ENCODE peak calls at places on chromosomes 5 and 9, in seven cellular contexts. H, J, G, L, E, Y and W are unnamed samples. For H3K9me3 and H3K4me1, the result is how much of the 10 kb centered on the place peaks cover.

GRCh38 chr5:77015938-77016569 is 14.2 kb upstream of the AGGF1 start:
- ATAC-seq in H (peak), J (peak), G (peak), L (no peak), E (no peak), Y (no peak), W (no peak)

GRCh38 chr5:135993894-135994514 is 34.8 kb upstream of the TGFBI start:
- ATAC-seq in H (no peak), J (no peak), G (peak), L (peak), E (no peak), Y (no peak), W (peak)

GRCh38 chr5:82404382-82404945 is 126.3 kb upstream of the RPS23 start:
- ATAC-seq in H (no peak), J (no peak), G (no peak), L (no peak), E (no peak), Y (no peak), W (no peak)

GRCh38 chr5:18314192-18314778 is 680.0 kb downstream of the TAF11L14 start:
- ATAC-seq in H (no peak), J (no peak), G (no peak), L (no peak), E (no peak), Y (no peak), W (no peak)

GRCh38 chr9:25207402-25207801 is 470.8 kb downstream of the TUSC1 start:
- ATAC-seq in H (no peak), J (no peak), G (peak), L (no peak), E (no peak), Y (peak), W (peak)

GRCh38 chr9:113409883-113410206 is 630 bp downstream of the POLE3 start:
- ATAC-seq in H (no peak), J (no peak), G (no peak), L (no peak), E (peak), Y (no peak), W (no peak)

GRCh38 chr9:71761938-71762353 is 6.4 kb downstream of the CEMIP2 start:
- ATAC-seq in H (no peak), J (peak), G (peak), L (no peak), E (no peak), Y (no peak), W (no peak)

GRCh38 chr9:87213948-87214347 is 266.6 kb upstream of the GAS1 start:
- ATAC-seq in H (no peak), J (no peak), G (no peak), L (no peak), E (no peak), Y (no peak), W (no peak)

GRCh38 chr9:4197548-4197947 is 102.3 kb downstream of the GLIS3 start:
- ATAC-seq in H (no peak), J (peak), G (no peak), L (no peak), E (no peak), Y (no peak), W (peak)

GRCh38 chr5:83931969-83932368 is 211.3 kb upstream of the HAPLN1 start:
- ATAC-seq in H (no peak), J (peak), G (no peak), L (no peak), E (no peak), Y (no peak), W (no peak)

GRCh38 chr9:122948313-122948712 is 7.5 kb downstream of the RABGAP1 start:
- ATAC-seq in H (no peak), J (no peak), G (no peak), L (no peak), E (no peak), Y (no peak), W (no peak)

GRCh38 chr5:113807384-113808053 is 294.0 kb downstream of the YTHDC2 start:
- ATAC-seq in H (peak), J (peak), G (no peak), L (peak), E (no peak), Y (no peak), W (peak)

GRCh38 chr5:170413897-170414296 is 24.7 kb upstream of the KCNMB1 start:
- ATAC-seq in H (no peak), J (no peak), G (no peak), L (no peak), E (no peak), Y (no peak), W (no peak)

GRCh38 chr5:7983433-7983832 is 114.5 kb downstream of the MTRR start:
- ATAC-seq in H (no peak), J (peak), G (no peak), L (peak), E (peak), Y (no peak), W (peak)

GRCh38 chr5:158390556-158390955 is 531.6 kb upstream of the CLINT1 start:
- ATAC-seq in H (peak), J (no peak), G (no peak), L (no peak), E (no peak), Y (no peak), W (no peak)

GRCh38 chr5:27748847-27749246 is 710.5 kb upstream of the CDH9 start:
- ATAC-seq in H (no peak), J (no peak), G (no peak), L (no peak), E (no peak), Y (no peak), W (no peak)

GRCh38 chr5:151739939-151740335 is 18.5 kb downstream of the ATOX1 start:
- ATAC-seq in H (peak), J (peak), G (peak), L (no peak), E (no peak), Y (peak), W (peak)

GRCh38 chr5:172648008-172648359 is 6.9 kb downstream of the NEURL1B start:
- ATAC-seq in H (no peak), J (peak), G (peak), L (no peak), E (no peak), Y (no peak), W (no peak)

GRCh38 chr9:105299190-105299854 is 54.9 kb downstream of the SLC44A1 start:
- ATAC-seq in H (peak), J (peak), G (peak), L (peak), E (no peak), Y (peak), W (no peak)

GRCh38 chr9:83625120-83625710 is 2.3 kb downstream of the IDNK start:
- ATAC-seq in H (no peak), J (no peak), G (no peak), L (no peak), E (no peak), Y (no peak), W (no peak)

GRCh38 chr9:135683401-135684034 is 15.8 kb downstream of the SOHLH1 start:
- ATAC-seq in H (no peak), J (no peak), G (no peak), L (no peak), E (no peak), Y (no peak), W (no peak)

GRCh38 chr9:17003576-17004240 is 131.1 kb upstream of the CNTLN start:
- ATAC-seq in H (no peak), J (no peak), G (no peak), L (no peak), E (no peak), Y (no peak), W (no peak)

GRCh38 chr9:30978000-30978399 is 1406.4 kb upstream of the ACO1 start:
- ATAC-seq in H (no peak), J (no peak), G (no peak), L (no peak), E (no peak), Y (no peak), W (no peak)

GRCh38 chr9:21434202-21435014 is 5.8 kb upstream of the IFNA1 start:
- ATAC-seq in H (no peak), J (no peak), G (peak), L (no peak), E (peak), Y (no peak), W (no peak)

GRCh38 chr9:130214921-130215320 is 42.7 kb downstream of the NCS1 start:
- ATAC-seq in H (no peak), J (no peak), G (no peak), L (no peak), E (no peak), Y (no peak), W (no peak)

DNA sequence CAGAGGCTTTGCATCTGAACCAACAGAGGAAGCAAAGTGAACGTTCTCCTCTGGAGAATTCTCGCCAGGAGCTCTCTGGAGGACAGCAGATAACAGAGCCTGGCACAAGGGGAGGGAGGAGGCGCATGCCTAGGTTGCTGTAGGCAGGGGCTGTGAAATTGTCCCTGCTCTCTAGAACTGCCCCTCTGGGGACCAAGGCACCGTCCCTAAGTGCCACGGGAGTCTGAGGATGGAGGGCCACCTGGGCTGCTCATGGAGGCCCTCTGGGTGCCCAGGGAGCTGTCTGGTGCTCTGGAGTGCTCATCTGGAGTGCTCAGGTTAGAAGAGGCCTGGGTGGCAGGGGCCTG is 77.6 kb downstream of the CACNA1B start:
- ATAC-seq in H (no peak), J (no peak), G (no peak), L (no peak), E (no peak), Y (no peak), W (no peak)
- H3K9me3 ChIP-seq in H (under half), J (under half), G (under half), L (under half), E (under half), Y (under half), W (under half)

GRCh38 chr9:92467511-92467910 is 14.8 kb downstream of the ASPN start:
- ATAC-seq in H (no peak), J (no peak), G (no peak), L (no peak), E (no peak), Y (no peak), W (no peak)

GRCh38 chr9:92463989-92464388 is 18.3 kb downstream of the ASPN start:
- ATAC-seq in H (peak), J (no peak), G (peak), L (peak), E (no peak), Y (peak), W (peak)

GRCh38 chr9:92468206-92468605 is 14.1 kb downstream of the ASPN start:
- ATAC-seq in H (no peak), J (no peak), G (no peak), L (no peak), E (no peak), Y (no peak), W (no peak)

GRCh38 chr9:92463387-92463786 is 18.9 kb downstream of the ASPN start:
- ATAC-seq in H (no peak), J (no peak), G (no peak), L (no peak), E (no peak), Y (no peak), W (no peak)

DNA sequence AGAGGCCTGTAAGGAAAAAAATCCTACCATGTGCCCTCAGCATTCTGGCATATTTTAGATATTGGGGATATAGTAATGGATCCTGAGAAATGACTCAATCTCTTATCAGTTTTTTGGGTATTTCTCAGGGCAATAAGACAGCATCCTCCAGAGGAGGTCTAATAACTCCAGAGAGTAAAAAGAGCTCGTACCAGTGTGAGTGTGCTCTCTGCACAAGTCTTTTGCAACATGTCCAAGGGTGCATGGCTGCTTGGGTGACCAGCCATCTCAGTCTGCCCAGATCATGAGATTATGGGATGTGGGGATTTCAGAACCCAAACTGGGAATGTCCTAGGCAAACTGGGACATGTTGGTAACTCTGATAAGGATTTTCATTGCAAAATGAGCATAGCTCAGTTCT is 15.3 kb downstream of the ASPN start:
- ATAC-seq in H (no peak), J (no peak), G (no peak), L (no peak), E (no peak), Y (no peak), W (no peak)
- H3K4me1 ChIP-seq in H (under half), J (under half), G (under half), L (under half), E (under half), Y (under half), W (under half)

DNA sequence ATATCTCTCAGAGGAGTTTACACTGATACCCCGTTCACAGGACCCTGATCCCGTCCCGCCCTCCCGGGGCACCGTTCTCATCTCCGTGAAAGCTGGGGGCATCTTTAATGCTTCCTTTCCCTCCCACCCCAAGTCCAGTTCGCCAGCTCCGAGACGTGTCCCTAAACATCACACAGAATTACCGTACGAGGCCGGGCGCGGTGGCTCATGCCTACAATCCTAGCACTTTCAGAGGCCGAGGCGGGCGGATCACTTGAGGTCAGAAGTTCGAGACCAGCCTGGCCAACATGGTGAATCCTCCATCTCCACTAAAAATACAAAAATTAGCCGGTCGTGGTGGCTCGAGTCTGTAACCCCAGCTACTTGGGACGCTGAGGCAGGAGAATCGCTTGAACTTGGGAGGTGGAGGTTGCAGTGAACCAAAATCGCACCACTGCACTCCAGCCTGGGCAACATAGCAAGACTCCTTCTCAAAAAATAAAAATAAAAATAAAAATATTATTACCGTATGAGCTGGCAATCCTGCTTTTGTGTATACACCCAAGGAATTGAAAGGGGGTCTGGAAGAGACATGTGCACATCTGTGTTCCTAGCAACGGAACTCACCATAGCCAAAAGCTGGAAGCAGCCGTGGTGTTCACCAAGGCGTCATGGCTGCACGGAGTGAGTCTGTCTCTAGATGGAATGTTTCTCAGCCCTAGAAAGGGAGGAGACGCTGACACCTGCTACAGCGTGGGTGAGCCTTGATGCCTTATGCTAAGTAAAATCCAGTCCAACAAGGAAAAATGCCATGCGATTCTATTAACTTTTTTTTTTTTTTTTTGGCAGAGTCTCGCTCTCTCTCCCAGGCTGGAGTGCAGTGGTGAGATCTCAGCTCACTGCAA is 1.2 kb upstream of the ABO start:
- ATAC-seq in H (peak), J (no peak), G (no peak), L (no peak), E (no peak), Y (no peak), W (no peak)
- H3K9me3 ChIP-seq in H (under half), J (under half), G (under half), L (under half), E (under half), Y (under half), W (under half)

DNA sequence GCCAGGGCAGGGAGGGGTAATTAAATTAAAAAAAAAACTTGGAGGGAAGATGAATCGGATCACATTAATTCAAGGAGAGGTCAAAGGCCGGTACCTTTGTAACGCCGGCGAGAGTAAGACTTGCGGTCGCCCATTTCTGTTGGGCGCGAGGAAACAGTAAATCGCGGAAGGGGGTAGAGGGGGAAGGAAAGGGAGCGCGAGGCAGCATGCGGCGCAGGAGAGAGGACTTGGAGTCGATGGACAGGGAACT is 324 bp upstream of the RGMB start:
- ATAC-seq in H (no peak), J (no peak), G (no peak), L (no peak), E (no peak), Y (no peak), W (no peak)
- H3K4me1 ChIP-seq in H (under half), J (half or more), G (under half), L (under half), E (half or more), Y (under half), W (half or more)

GRCh38 chr5:141236516-141237313 is 8.5 kb upstream of the PCDHB15 start:
- ATAC-seq in H (no peak), J (no peak), G (no peak), L (no peak), E (no peak), Y (no peak), W (no peak)

DNA sequence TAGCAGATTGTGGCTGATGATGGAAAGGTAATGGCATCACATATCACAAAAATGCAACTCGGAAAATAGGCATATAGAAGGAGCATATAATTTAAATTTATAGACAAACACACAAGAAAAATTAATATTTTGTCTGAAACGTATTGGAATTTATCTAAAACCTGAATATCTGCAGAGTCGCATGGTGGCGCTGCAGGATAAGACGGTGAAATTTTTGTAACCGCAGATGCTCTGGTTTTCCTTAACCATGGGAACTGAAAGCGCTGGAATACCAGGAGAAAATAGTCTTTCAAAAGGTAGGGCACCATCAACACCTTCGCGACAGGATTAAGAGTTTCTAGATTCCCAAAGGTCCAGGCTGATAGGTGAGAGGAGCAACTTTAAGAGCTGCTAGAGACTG is 11.0 kb downstream of the PCDHB14 start:
- ATAC-seq in H (no peak), J (no peak), G (no peak), L (no peak), E (no peak), Y (no peak), W (no peak)
- H3K9me3 ChIP-seq in H (under half), J (half or more), G (under half), L (under half), E (under half), Y (half or more), W (under half)

GRCh38 chr5:142438573-142438972 is 113.8 kb upstream of the SPRY4 start:
- ATAC-seq in H (no peak), J (no peak), G (no peak), L (peak), E (no peak), Y (no peak), W (no peak)

GRCh38 chr5:142437563-142437962 is 112.7 kb upstream of the SPRY4 start:
- ATAC-seq in H (no peak), J (no peak), G (no peak), L (no peak), E (peak), Y (no peak), W (no peak)

GRCh38 chr5:142445266-142445665 is 120.4 kb upstream of the SPRY4 start:
- ATAC-seq in H (peak), J (no peak), G (no peak), L (peak), E (no peak), Y (no peak), W (no peak)

GRCh38 chr5:142439208-142439607 is 114.4 kb upstream of the SPRY4 start:
- ATAC-seq in H (peak), J (no peak), G (peak), L (peak), E (no peak), Y (no peak), W (peak)

DNA sequence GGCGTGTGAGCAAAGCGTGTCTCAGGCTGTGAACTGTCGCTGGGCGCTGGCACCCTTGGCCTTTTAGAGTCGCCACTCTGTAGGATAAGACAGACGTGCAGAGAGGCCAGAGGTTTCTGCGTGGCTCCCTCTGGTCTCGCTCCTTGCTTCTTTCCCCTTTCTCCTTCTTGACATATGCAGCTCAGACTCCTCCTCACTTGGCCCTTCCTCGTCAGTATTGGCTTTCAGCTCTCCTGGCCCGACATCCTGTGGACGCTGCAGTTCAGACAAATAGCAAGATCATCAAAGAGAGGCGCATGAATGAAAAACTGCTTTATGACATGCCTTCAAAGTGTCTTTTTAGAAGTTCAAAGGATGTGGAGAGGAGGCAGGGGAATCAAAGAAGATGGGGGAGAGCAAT is 116.8 kb upstream of the SPRY4 start:
- ATAC-seq in H (no peak), J (no peak), G (peak), L (no peak), E (no peak), Y (no peak), W (no peak)
- H3K4me1 ChIP-seq in H (under half), J (under half), G (under half), L (under half), E (under half), Y (under half), W (under half)

GRCh38 chr5:179369530-179369884 is 24.2 kb upstream of the ADAMTS2 start:
- ATAC-seq in H (no peak), J (no peak), G (no peak), L (no peak), E (no peak), Y (no peak), W (no peak)

GRCh38 chr5:179368806-179369529 is 23.7 kb upstream of the ADAMTS2 start:
- ATAC-seq in H (no peak), J (no peak), G (no peak), L (no peak), E (no peak), Y (no peak), W (no peak)

GRCh38 chr5:179370490-179371122 is 25.3 kb upstream of the ADAMTS2 start:
- ATAC-seq in H (no peak), J (no peak), G (no peak), L (no peak), E (no peak), Y (no peak), W (no peak)

GRCh38 chr5:179371681-179372675 is 26.7 kb upstream of the ADAMTS2 start:
- ATAC-seq in H (no peak), J (no peak), G (peak), L (no peak), E (no peak), Y (no peak), W (no peak)

GRCh38 chr5:179371123-179371515 is 25.9 kb upstream of the ADAMTS2 start:
- ATAC-seq in H (no peak), J (no peak), G (no peak), L (no peak), E (no peak), Y (no peak), W (no peak)
- H3K9me3 ChIP-seq in H (under half), J (under half), G (under half), L (under half), E (under half), Y (under half), W (under half)

DNA sequence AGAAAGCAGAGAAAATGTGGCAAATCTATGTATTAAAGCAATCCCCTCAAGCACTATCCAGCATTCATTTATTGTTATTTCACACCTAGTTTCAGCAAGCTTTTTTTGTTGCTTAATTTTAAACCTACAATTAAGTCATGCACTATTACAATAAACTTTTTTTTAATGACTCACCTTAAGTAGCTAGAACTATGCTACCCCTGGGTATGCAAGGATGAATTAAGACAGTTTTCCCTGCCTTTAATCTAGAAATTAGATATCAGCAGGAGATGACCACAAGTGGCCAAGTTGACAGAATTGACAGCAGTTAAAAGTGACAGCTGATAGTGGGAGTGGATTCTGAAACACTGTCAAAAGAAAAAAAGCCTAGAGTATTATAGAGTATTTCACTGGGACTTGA is 20.0 kb downstream of the ITGA1 start:
- ATAC-seq in H (no peak), J (no peak), G (no peak), L (no peak), E (no peak), Y (no peak), W (no peak)
- H3K4me1 ChIP-seq in H (under half), J (half or more), G (under half), L (under half), E (half or more), Y (half or more), W (under half)